ENCODE peak calls at places on chromosomes 16 and 17, in four cellular contexts. H is kidney, M is BE2C, R is prostate gland. C is an unnamed sample.

GRCh38 chr17:82035956-82036633 is 1.4 kb downstream of the DCXR start:
- DNase-seq in H (no peak), R (no peak), M (no peak), C (no peak)

GRCh38 chr16:80158766-80159165 is 382.0 kb upstream of the DYNLRB2 start:
- DNase-seq in M (no peak), H (no peak), R (no peak), C (no peak)

GRCh38 chr17:16286009-16286946 is 67.0 kb downstream of the CENPV start:
- DNase-seq in M (peak), H (peak), R (peak), C (peak)

GRCh38 chr16:70770968-70771552 is 29.9 kb downstream of the VAC14 start:
- DNase-seq in R (peak), H (no peak), M (peak), C (no peak)

GRCh38 chr16:11100239-11100750 is 155.7 kb downstream of the SOCS1 start:
- DNase-seq in H (no peak), R (no peak), M (no peak), C (no peak)

GRCh38 chr17:68953340-68953997 is 1.7 kb downstream of the ABCA8 start:
- DNase-seq in M (no peak), H (no peak), R (no peak), C (no peak)

GRCh38 chr16:11253009-11253994 is 2.7 kb downstream of the SOCS1 start:
- DNase-seq in M (no peak), H (no peak), R (no peak), C (no peak)

GRCh38 chr16:84897911-84898377 is 78.2 kb downstream of the CRISPLD2 start:
- DNase-seq in R (no peak), H (peak), M (no peak), C (no peak)

GRCh38 chr16:59913666-59914065 is 1179.5 kb upstream of the GOT2 start:
- DNase-seq in R (no peak), M (no peak), H (no peak), C (no peak)

GRCh38 chr16:62167551-62167950 is 131.3 kb upstream of the CDH8 start:
- DNase-seq in R (no peak), M (no peak), H (no peak), C (no peak)

GRCh38 chr17:46822388-46822921 is 4.0 kb upstream of the WNT3 start:
- DNase-seq in M (no peak), R (no peak), H (no peak), C (no peak)

GRCh38 chr17:42779942-42780815 is at the start of gene WNK4:
- DNase-seq in H (peak), R (peak), M (peak), C (no peak)

GRCh38 chr16:57533618-57534336 is 2.6 kb downstream of the CCDC102A start:
- DNase-seq in M (peak), R (no peak), H (peak), C (no peak)

GRCh38 chr16:11727945-11728543 is 14.6 kb downstream of the TXNDC11 start:
- DNase-seq in M (no peak), R (no peak), H (no peak), C (no peak)

GRCh38 chr17:68759343-68760140 is 158.4 kb upstream of the FAM20A start:
- DNase-seq in R (peak), H (peak), M (peak), C (peak)

GRCh38 chr16:86387461-86388440 is 122.6 kb upstream of the FOXF1 start:
- DNase-seq in R (no peak), M (no peak), H (no peak), C (peak)

GRCh38 chr17:43710101-43710500 is 48.4 kb upstream of the MEOX1 start:
- DNase-seq in R (no peak), M (no peak), H (no peak), C (no peak)

GRCh38 chr17:50642071-50642721 is 7.5 kb downstream of the ABCC3 start:
- DNase-seq in H (peak), R (no peak), M (no peak), C (no peak)

GRCh38 chr17:79619636-79620206 is 8.9 kb upstream of the RBFOX3 start:
- DNase-seq in R (no peak), H (peak), M (no peak), C (no peak)

GRCh38 chr16:76683051-76683450 is 405.9 kb downstream of the CNTNAP4 start:
- DNase-seq in H (no peak), R (no peak), M (no peak), C (no peak)

GRCh38 chr16:57409870-57410585 is 5.5 kb downstream of the CCL17 start:
- DNase-seq in H (no peak), R (no peak), M (peak), C (no peak)

GRCh38 chr16:77723108-77723514 is 797 bp downstream of the NUDT7 start:
- DNase-seq in M (no peak), H (no peak), R (no peak), C (no peak)

GRCh38 chr16:1823821-1824220 is 2.8 kb downstream of the HAGH start:
- DNase-seq in M (peak), R (no peak), H (no peak), C (no peak)
- TF ChIP-seq CTCF in M (peak), R (no peak), H (peak), C (peak)

GRCh38 chr16:50378417-50378816 is 9.6 kb upstream of the BRD7 start:
- DNase-seq in H (no peak), R (no peak), M (no peak), C (no peak)

GRCh38 chr16:50376997-50377396 is 8.2 kb upstream of the BRD7 start:
- DNase-seq in M (no peak), H (no peak), R (no peak), C (no peak)

GRCh38 chr16:50384500-50385122 is 15.8 kb upstream of the BRD7 start:
- DNase-seq in R (no peak), M (no peak), H (no peak), C (no peak)

GRCh38 chr16:50386139-50386538 is 17.4 kb upstream of the BRD7 start:
- DNase-seq in R (no peak), H (no peak), M (peak), C (no peak)

GRCh38 chr16:50381679-50382440 is 13.1 kb upstream of the BRD7 start:
- DNase-seq in R (no peak), H (no peak), M (no peak), C (no peak)
- TF ChIP-seq CTCF in R (no peak), H (no peak), M (no peak), C (no peak)

GRCh38 chr17:17947966-17948365 is 24.2 kb downstream of the TOM1L2 start:
- DNase-seq in H (no peak), R (no peak), M (no peak), C (no peak)

GRCh38 chr17:17951524-17951923 is 20.7 kb downstream of the TOM1L2 start:
- DNase-seq in H (no peak), M (no peak), R (no peak), C (no peak)

GRCh38 chr17:17952691-17953090 is 19.5 kb downstream of the TOM1L2 start:
- DNase-seq in H (no peak), R (no peak), M (no peak), C (no peak)

GRCh38 chr17:17950347-17950746 is 21.9 kb downstream of the TOM1L2 start:
- DNase-seq in R (peak), H (no peak), M (no peak), C (no peak)

GRCh38 chr17:17950806-17951205 is 21.4 kb downstream of the TOM1L2 start:
- DNase-seq in M (no peak), H (no peak), R (no peak), C (no peak)
- TF ChIP-seq CTCF in M (peak), H (no peak), R (no peak), C (peak)

GRCh38 chr17:37714897-37715296 is 30.0 kb downstream of the HNF1B start:
- DNase-seq in R (no peak), H (no peak), M (no peak), C (no peak)
- TF ChIP-seq CTCF in R (no peak), H (no peak), M (no peak), C (peak)

C was measured in AG04449.